ENCODE peak calls at places on chromosome 11, in six cellular contexts. B, L, J, O, Q and N are unnamed samples.

GRCh38 chr11:64723117-64723906 is at the start of gene NRXN2:
- DNase-seq in B (peak; percentile 86), L (peak; percentile 94), J (peak; percentile 82), O (no peak), Q (peak; percentile 89), N (no peak)

GRCh38 chr11:57359396-57359795 is 21.2 kb downstream of the P2RX3 start:
- DNase-seq in B (no peak), L (no peak), J (no peak), O (no peak), Q (no peak), N (no peak)

GRCh38 chr11:554824-555499 is 5.6 kb downstream of the LMNTD2 start:
- DNase-seq in B (peak; percentile 83), L (peak; percentile 95), J (no peak), O (no peak), Q (no peak), N (no peak)

GRCh38 chr11:8719260-8720190 is 36.9 kb downstream of the RPL27A start:
- DNase-seq in B (no peak), L (no peak), J (peak; percentile 53), O (peak; percentile 94), Q (peak; percentile 87), N (peak; percentile 33)

GRCh38 chr11:72553748-72554147 is 119.4 kb upstream of the CLPB start:
- DNase-seq in B (no peak), L (peak; percentile 36), J (no peak), O (no peak), Q (no peak), N (no peak)

GRCh38 chr11:134414772-134415765 is 3.0 kb upstream of the B3GAT1 start:
- DNase-seq in B (no peak), L (peak; percentile 32), J (no peak), O (no peak), Q (no peak), N (no peak)

GRCh38 chr11:34300571-34301295 is 57.1 kb downstream of the ABTB2 start:
- DNase-seq in B (no peak), L (no peak), J (no peak), O (no peak), Q (no peak), N (no peak)

GRCh38 chr11:62352355-62353336 is 15.4 kb downstream of the ASRGL1 start:
- DNase-seq in B (no peak), L (no peak), J (no peak), O (no peak), Q (no peak), N (no peak)

GRCh38 chr11:4464216-4465159 is 15.4 kb downstream of the OR52K2 start:
- DNase-seq in B (no peak), L (peak; percentile 12), J (no peak), O (no peak), Q (no peak), N (no peak)

GRCh38 chr11:35615911-35616900 is 2.1 kb upstream of the FJX1 start:
- DNase-seq in B (no peak), L (peak; percentile 70), J (peak; percentile 25), O (no peak), Q (no peak), N (no peak)

GRCh38 chr11:47617417-47617809 is 23.2 kb upstream of the C1QTNF4 start:
- DNase-seq in B (no peak), L (no peak), J (no peak), O (no peak), Q (no peak), N (no peak)

GRCh38 chr11:87460269-87460668 is 422.5 kb downstream of the TMEM135 start:
- DNase-seq in B (no peak), L (no peak), J (no peak), O (no peak), Q (no peak), N (no peak)

GRCh38 chr11:116312560-116313340 is 460.0 kb downstream of the BUD13 start:
- DNase-seq in B (peak; percentile 89), L (peak; percentile 42), J (peak; percentile 85), O (no peak), Q (peak; percentile 80), N (peak; percentile 12)

GRCh38 chr11:133531971-133532651 is at the start of gene OPCML:
- DNase-seq in B (no peak), L (peak; percentile 47), J (no peak), O (no peak), Q (no peak), N (no peak)

GRCh38 chr11:61626580-61627380 is 45.9 kb upstream of the SYT7 start:
- DNase-seq in B (peak; percentile 81), L (no peak), J (peak; percentile 76), O (no peak), Q (no peak), N (no peak)

GRCh38 chr11:70713988-70714665 is 315.8 kb downstream of the CTTN start:
- DNase-seq in B (no peak), L (peak; percentile 73), J (no peak), O (no peak), Q (no peak), N (no peak)

GRCh38 chr11:35016939-35017338 is 100.5 kb downstream of the PDHX start:
- DNase-seq in B (no peak), L (no peak), J (no peak), O (no peak), Q (no peak), N (no peak)

GRCh38 chr11:287821-288327 is 1.1 kb upstream of the PGGHG start:
- DNase-seq in B (peak; percentile 66), L (peak; percentile 1), J (peak; percentile 7), O (no peak), Q (peak; percentile 66), N (peak; percentile 7)

GRCh38 chr11:100340416-100341323 is 346.4 kb upstream of the ARHGAP42 start:
- DNase-seq in B (no peak), L (no peak), J (no peak), O (no peak), Q (no peak), N (no peak)

GRCh38 chr11:31779268-31779879 is 31.7 kb downstream of the PAX6 start:
- DNase-seq in B (no peak), L (peak; percentile 22), J (no peak), O (peak; percentile 4), Q (no peak), N (no peak)

GRCh38 chr11:16786131-16786530 is 47.7 kb downstream of the C11orf58 start:
- DNase-seq in B (no peak), L (no peak), J (no peak), O (no peak), Q (no peak), N (no peak)

GRCh38 chr11:34502949-34503348 is 10.6 kb downstream of the ELF5 start:
- DNase-seq in B (no peak), L (no peak), J (no peak), O (no peak), Q (no peak), N (no peak)

GRCh38 chr11:114774599-114775365 is 96.5 kb downstream of the NXPE2 start:
- DNase-seq in B (no peak), L (peak; percentile 88), J (peak; percentile 46), O (no peak), Q (no peak), N (no peak)

GRCh38 chr11:73271936-73272679 is at the start of gene P2RY6:
- DNase-seq in B (peak; percentile 62), L (no peak), J (no peak), O (no peak), Q (peak; percentile 67), N (peak; percentile 62)

GRCh38 chr11:12692238-12693074 is 18.2 kb downstream of the TEAD1 start:
- DNase-seq in B (peak; percentile 77), L (peak; percentile 66), J (peak; percentile 94), O (peak; percentile 30), Q (peak; percentile 97), N (peak; percentile 47)

GRCh38 chr11:43197357-43197756 is 114.4 kb upstream of the API5 start:
- DNase-seq in B (no peak), L (no peak), J (no peak), O (no peak), Q (no peak), N (no peak)

GRCh38 chr11:34050967-34051348 is 573 bp upstream of the CAPRIN1 start:
- DNase-seq in B (no peak), L (no peak), J (no peak), O (no peak), Q (no peak), N (no peak)

GRCh38 chr11:114044042-114044871 is 15.3 kb upstream of the ZBTB16 start:
- DNase-seq in B (no peak), L (no peak), J (peak; percentile 20), O (no peak), Q (peak; percentile 25), N (no peak)

GRCh38 chr11:68345776-68346728 is 33.7 kb downstream of the LRP5 start:
- DNase-seq in B (peak; percentile 35), L (no peak), J (peak; percentile 81), O (no peak), Q (peak; percentile 81), N (no peak)

GRCh38 chr11:68340784-68341556 is 28.6 kb downstream of the LRP5 start:
- DNase-seq in B (no peak), L (no peak), J (no peak), O (no peak), Q (peak; percentile 86), N (no peak)

GRCh38 chr11:68341557-68342458 is 29.4 kb downstream of the LRP5 start:
- DNase-seq in B (no peak), L (no peak), J (no peak), O (no peak), Q (no peak), N (no peak)

GRCh38 chr11:68342459-68343158 is 30.2 kb downstream of the LRP5 start:
- DNase-seq in B (peak; percentile 72), L (peak; percentile 51), J (no peak), O (no peak), Q (no peak), N (no peak)

GRCh38 chr11:68343761-68344256 is 31.4 kb downstream of the LRP5 start:
- DNase-seq in B (no peak), L (no peak), J (no peak), O (no peak), Q (no peak), N (no peak)
- H3K4me1 ChIP-seq in B (peaks cover 72% of the 10 kb centered on the region), L (peaks cover 30% of the 10 kb centered on the region), J (peaks cover 66% of the 10 kb centered on the region), O (peaks cover 60% of the 10 kb centered on the region), Q (peaks cover 68% of the 10 kb centered on the region), N (peaks cover 20% of the 10 kb centered on the region)

GRCh38 chr11:117710211-117710610 is 86.8 kb downstream of the DSCAML1 start:
- DNase-seq in B (no peak), L (no peak), J (no peak), O (no peak), Q (no peak), N (no peak)
- H3K4me1 ChIP-seq in B (no peaks in the 10 kb centered on the region), L (peaks cover 37% of the 10 kb centered on the region), J (no peaks in the 10 kb centered on the region), O (no peaks in the 10 kb centered on the region), Q (no peaks in the 10 kb centered on the region), N (no peaks in the 10 kb centered on the region)

DNA sequence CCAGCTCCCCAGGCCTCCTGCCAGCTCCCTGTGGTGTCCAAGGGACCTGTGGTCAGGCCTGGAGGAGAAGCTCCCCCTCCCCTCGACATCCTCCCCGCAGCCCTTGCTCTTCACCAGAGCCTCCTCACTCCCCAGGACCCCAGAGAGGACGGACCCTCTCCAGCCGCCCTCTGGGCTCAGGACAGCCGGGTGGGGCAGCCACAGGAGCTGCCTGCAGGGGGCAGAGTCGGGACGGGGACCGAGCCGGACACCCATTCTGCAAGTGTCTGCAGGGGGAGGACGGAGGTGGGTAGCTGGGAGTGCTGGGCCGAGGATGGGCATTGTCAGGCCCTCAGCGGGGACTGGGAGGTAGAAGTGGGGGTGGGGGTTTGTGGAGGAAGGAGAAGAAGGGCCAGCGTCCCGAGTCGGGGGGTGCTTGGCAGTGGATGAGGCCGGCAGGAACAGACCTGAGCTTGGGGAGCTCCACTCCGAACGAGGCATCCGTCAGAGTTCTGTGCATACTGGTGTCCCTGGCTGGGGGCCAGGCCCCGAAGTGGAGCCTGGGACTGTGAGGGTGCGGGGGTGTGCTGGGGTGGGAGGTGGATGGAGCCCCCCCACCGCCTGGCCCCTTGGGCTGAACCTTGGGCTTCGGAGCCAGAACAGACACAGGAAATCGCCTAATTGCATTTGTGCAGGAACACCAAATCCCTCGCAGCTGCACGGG is 15.2 kb downstream of the PRR33 start:
- DNase-seq in B (peak; percentile 52), L (peak; percentile 65), J (peak; percentile 81), O (no peak), Q (peak; percentile 80), N (no peak)
- H3K4me1 ChIP-seq in B (peaks cover 23% of the 10 kb centered on the region), L (no peaks in the 10 kb centered on the region), J (peaks cover 78% of the 10 kb centered on the region), O (peaks cover 34% of the 10 kb centered on the region), Q (peaks cover 22% of the 10 kb centered on the region), N (peaks cover 14% of the 10 kb centered on the region)

GRCh38 chr11:126414615-126415014 is 59.1 kb downstream of the ST3GAL4 start:
- DNase-seq in B (peak; percentile 39), L (no peak), J (no peak), O (no peak), Q (no peak), N (peak; percentile 76)
- H3K4me1 ChIP-seq in B (peaks cover 47% of the 10 kb centered on the region), L (peaks cover 4% of the 10 kb centered on the region), J (peaks cover 90% of the 10 kb centered on the region), O (no peaks in the 10 kb centered on the region), Q (peaks cover 32% of the 10 kb centered on the region), N (peaks cover 28% of the 10 kb centered on the region)